ENCODE peak calls at places on chromosome 15, in six cellular contexts. S is HCT116, H is K562, R is GM12878, Y is HepG2, K is SK-N-SH. C is an unnamed sample.

GRCh38 chr15:58302832-58303231 is 129.0 kb upstream of the LIPC start:
- DNase-seq in S (no peak), K (no peak), Y (no peak), R (no peak), H (no peak), C (no peak)

GRCh38 chr15:70069716-70070115 is 28.0 kb downstream of the TLE3 start:
- DNase-seq in R (no peak), Y (no peak), H (no peak), K (no peak), S (no peak), C (no peak)

GRCh38 chr15:26864664-26865191 is 2.1 kb upstream of the GABRA5 start:
- DNase-seq in S (no peak), K (peak; percentile 77), H (peak; percentile 54), R (no peak), Y (no peak), C (peak; percentile 94)

GRCh38 chr15:85489773-85490493 is 109.5 kb downstream of the AKAP13 start:
- DNase-seq in S (no peak), Y (no peak), K (no peak), H (no peak), R (no peak), C (no peak)

GRCh38 chr15:35624881-35625280 is 78.9 kb upstream of the DPH6 start:
- DNase-seq in H (no peak), K (no peak), R (no peak), S (no peak), Y (no peak), C (no peak)

GRCh38 chr15:67180035-67180434 is 74.4 kb downstream of the AAGAB start:
- DNase-seq in Y (no peak), R (no peak), S (no peak), K (no peak), H (no peak), C (no peak)

GRCh38 chr15:85838655-85839054 is 43.9 kb upstream of the KLHL25 start:
- DNase-seq in S (no peak), H (no peak), K (no peak), Y (no peak), R (no peak), C (no peak)

GRCh38 chr15:75149911-75150709 is 51.6 kb upstream of the C15orf39 start:
- DNase-seq in Y (no peak), K (no peak), S (peak; percentile 22), R (no peak), H (peak; percentile 70), C (no peak)

GRCh38 chr15:78082106-78082742 is 4.7 kb upstream of the TBC1D2B start:
- DNase-seq in K (no peak), S (no peak), H (no peak), R (no peak), Y (no peak), C (no peak)

GRCh38 chr15:83943849-83944404 is 290.0 kb downstream of the ADAMTSL3 start:
- DNase-seq in K (no peak), H (no peak), R (no peak), S (no peak), Y (no peak), C (no peak)

GRCh38 chr15:95202569-95203349 is 971.4 kb downstream of the MCTP2 start:
- DNase-seq in R (no peak), Y (no peak), H (peak; percentile 9), K (no peak), S (no peak), C (no peak)

GRCh38 chr15:81152339-81152738 is 18.3 kb downstream of the CFAP161 start:
- DNase-seq in S (no peak), Y (no peak), K (no peak), R (no peak), H (no peak), C (no peak)

GRCh38 chr15:74425634-74426033 is 8.1 kb downstream of the SEMA7A start:
- DNase-seq in K (no peak), Y (no peak), R (no peak), S (no peak), H (peak; percentile 86), C (no peak)

GRCh38 chr15:70799667-70800450 is 36.5 kb upstream of the UACA start:
- DNase-seq in H (no peak), R (no peak), K (no peak), S (no peak), Y (peak; percentile 66), C (no peak)

GRCh38 chr15:57364282-57365007 is 11.9 kb upstream of the CGNL1 start:
- DNase-seq in Y (peak; percentile 15), S (no peak), K (no peak), R (no peak), H (no peak), C (no peak)

GRCh38 chr15:39461536-39462140 is 119.2 kb upstream of the THBS1 start:
- DNase-seq in R (no peak), S (no peak), Y (no peak), K (no peak), H (no peak), C (no peak)

GRCh38 chr15:69080203-69080957 is 65.9 kb downstream of the NOX5 start:
- DNase-seq in S (no peak), K (peak; percentile 48), H (no peak), R (no peak), Y (no peak), C (peak; percentile 77)

GRCh38 chr15:45640610-45641009 is 5.8 kb downstream of the SQOR start:
- DNase-seq in S (peak; percentile 23), Y (peak; percentile 55), K (no peak), H (no peak), R (no peak), C (no peak)

GRCh38 chr15:55707523-55707922 is 35.4 kb downstream of the PRTG start:
- DNase-seq in Y (no peak), K (no peak), R (no peak), S (no peak), H (no peak), C (no peak)

GRCh38 chr15:77025941-77026411 is 31.1 kb downstream of the PSTPIP1 start:
- DNase-seq in K (no peak), S (no peak), R (no peak), H (no peak), Y (no peak), C (no peak)

GRCh38 chr15:61155741-61156700 is 73.1 kb downstream of the RORA start:
- DNase-seq in K (no peak), R (no peak), H (peak; percentile 11), Y (no peak), S (no peak), C (no peak)

GRCh38 chr15:39640665-39641064 is 59.8 kb downstream of the THBS1 start:
- DNase-seq in K (no peak), S (no peak), H (no peak), R (no peak), Y (no peak), C (peak; percentile 79)

GRCh38 chr15:76636059-76636458 is 269.1 kb downstream of the SCAPER start:
- DNase-seq in H (no peak), R (no peak), Y (no peak), K (no peak), S (no peak), C (no peak)

GRCh38 chr15:39596358-39597051 is 15.6 kb downstream of the THBS1 start:
- DNase-seq in K (no peak), H (no peak), Y (no peak), R (no peak), S (no peak), C (no peak)

GRCh38 chr15:60328852-60329443 is 68.8 kb downstream of the ANXA2 start:
- DNase-seq in S (no peak), R (no peak), K (peak; percentile 36), Y (no peak), H (peak; percentile 41), C (no peak)

DNA sequence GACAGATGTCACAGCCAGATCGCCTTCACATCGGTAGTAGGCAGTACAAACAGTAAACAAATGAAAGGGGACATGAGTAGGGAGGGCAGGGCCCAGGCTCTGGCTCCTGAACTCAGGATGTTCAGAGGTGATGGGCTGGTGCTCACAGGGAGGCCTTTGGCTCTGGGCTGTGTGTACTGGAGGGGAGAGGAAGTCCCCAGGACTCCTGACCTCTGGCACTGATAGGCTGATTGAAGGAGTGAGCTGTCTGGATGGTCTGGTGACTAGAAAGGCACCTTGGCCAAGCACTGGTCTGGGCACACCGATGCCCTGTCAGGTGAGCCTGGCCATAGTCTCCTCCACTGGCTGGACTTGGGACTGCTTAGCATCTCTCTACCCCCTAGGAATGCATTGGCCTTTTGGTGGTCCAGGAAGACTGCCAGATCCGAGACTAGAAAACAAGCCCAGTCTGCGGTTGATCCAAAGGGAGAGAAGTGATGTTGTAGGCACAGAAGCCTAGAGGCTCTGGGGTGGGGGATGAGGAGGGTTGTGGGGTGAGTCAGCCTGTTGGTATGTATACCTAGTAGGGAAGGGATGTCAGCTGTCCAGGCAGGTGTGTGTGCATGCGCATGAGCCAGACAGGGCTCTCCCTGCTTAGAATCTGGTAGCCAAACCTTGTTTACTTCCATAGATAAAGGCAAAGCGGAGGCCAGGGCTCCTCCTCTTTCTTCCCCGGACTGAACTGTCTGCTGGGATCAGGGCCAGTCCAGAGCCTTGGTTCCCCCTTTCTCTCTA is 1.9 kb downstream of the SPINT1 start:
- DNase-seq in K (no peak), S (no peak), R (no peak), Y (peak; percentile 86), H (peak; percentile 37), C (peak; percentile 79)
- TF ChIP-seq JUND in K (no peak), S (no peak), R (no peak), Y (peak; percentile 92), H (peak; percentile 60), C (peak; percentile 97)

DNA sequence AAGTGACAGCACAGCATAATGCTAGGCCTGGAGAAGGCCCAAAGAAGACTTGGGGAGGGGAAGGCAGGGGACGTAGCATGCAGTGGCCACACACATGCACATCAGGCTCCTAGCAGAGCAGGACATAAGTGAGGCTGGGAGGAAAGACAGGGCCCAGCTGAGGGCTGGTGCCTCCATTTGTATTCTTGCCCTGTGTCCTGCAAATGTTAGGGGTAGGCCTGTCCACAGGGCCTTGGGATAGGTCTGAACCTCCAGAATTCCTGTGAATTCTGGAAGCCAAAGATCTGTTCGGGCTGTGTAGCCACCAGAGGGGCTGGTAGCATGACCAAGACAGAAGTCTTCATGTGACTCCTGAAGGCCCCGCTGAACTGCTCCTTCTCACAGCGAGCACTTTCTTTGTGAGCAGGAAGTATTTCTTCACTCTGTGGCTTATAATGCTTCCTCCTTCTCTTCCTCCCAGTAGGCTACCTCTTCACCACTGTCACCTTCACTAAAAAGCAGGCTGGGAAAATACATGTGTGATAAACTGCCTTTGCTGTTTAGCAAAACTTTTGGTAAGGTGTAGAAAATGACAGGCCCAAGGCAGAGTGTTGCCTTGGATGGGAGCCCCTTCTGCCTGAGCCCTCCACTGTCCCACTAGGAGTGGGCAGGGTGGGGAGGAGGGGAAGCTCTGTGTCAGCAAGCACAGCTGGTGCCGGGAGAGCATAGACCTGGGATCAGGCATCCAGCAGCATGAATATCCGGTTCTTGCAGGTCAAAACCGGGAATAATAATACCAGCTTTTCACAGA is 8.4 kb downstream of the CERS3 start:
- DNase-seq in H (no peak), K (no peak), Y (no peak), R (no peak), S (no peak), C (no peak)
- TF ChIP-seq JUND in H (no peak), K (no peak), Y (no peak), R (no peak), S (no peak), C (no peak)

GRCh38 chr15:63843901-63844317 is 10.2 kb upstream of the HERC1 start:
- DNase-seq in K (no peak), S (no peak), R (no peak), H (no peak), Y (no peak), C (no peak)
- TF ChIP-seq JUND in K (no peak), S (no peak), R (no peak), H (no peak), Y (no peak), C (no peak)

DNA sequence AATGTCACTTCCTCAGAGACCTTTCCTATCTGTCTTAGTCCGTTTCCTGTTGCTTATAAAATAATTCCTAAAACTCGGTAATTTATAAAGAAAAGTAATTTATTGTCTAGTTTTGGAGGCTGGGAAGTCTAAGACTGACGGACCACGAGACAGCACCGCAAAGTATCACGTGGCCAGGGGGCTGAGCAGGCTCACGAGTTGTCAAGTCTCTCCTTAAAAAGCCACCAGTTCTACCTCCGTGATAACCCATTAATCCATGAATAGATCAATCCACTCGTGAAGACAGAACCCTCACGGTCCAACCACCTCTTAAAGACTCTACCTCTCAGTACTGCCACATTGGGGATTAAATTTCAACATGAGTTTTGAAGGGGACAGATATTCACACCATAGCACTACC is 826 bp downstream of the LINS1 start:
- DNase-seq in Y (no peak), R (no peak), K (no peak), H (peak; percentile 62), S (no peak), C (no peak)
- TF ChIP-seq JUND in Y (no peak), R (no peak), K (no peak), H (no peak), S (no peak), C (no peak)

C was measured in T47D.